ENCODE peak calls at places on chromosomes 6 and 20, in seven cellular contexts. O is tibial nerve, Q is adrenal gland, X is IMR-90, E is esophagus squamous epithelium, V is GM12878, A is HCT116. C is an unnamed sample.

GRCh38 chr6:121647905-121648304 is 212.5 kb downstream of the GJA1 start:
- DNase-seq in O (no peak), Q (no peak), X (peak; percentile 78), E (no peak), V (no peak), A (no peak), C (no peak)

GRCh38 chr20:59028812-59029211 is 3.3 kb downstream of the ATP5F1E start:
- DNase-seq in O (no peak), Q (no peak), X (peak; percentile 25), E (no peak), V (no peak), A (no peak), C (no peak)

GRCh38 chr6:85192186-85192585 is 257.7 kb upstream of the NT5E start:
- DNase-seq in O (no peak), Q (no peak), X (peak; percentile 31), E (no peak), V (no peak), A (no peak), C (no peak)

GRCh38 chr6:7672066-7673062 is 53.5 kb upstream of the BMP6 start:
- DNase-seq in O (no peak), Q (no peak), X (peak; percentile 13), E (no peak), V (no peak), A (no peak), C (no peak)

GRCh38 chr6:155448823-155449789 is 6.5 kb downstream of the NOX3 start:
- DNase-seq in O (no peak), Q (peak; percentile 85), X (no peak), E (no peak), V (no peak), A (no peak), C (no peak)

GRCh38 chr6:26576929-26577719 is 19.6 kb upstream of the ABT1 start:
- DNase-seq in O (no peak), Q (no peak), X (peak; percentile 88), E (no peak), V (no peak), A (peak; percentile 84), C (no peak)

GRCh38 chr6:110250838-110251237 is 70.6 kb downstream of the CDC40 start:
- DNase-seq in O (no peak), Q (no peak), X (no peak), E (no peak), V (no peak), A (no peak), C (no peak)

GRCh38 chr6:145525038-145525437 is 210.3 kb downstream of the EPM2A start:
- DNase-seq in O (no peak), Q (no peak), X (no peak), E (no peak), V (no peak), A (no peak), C (no peak)

GRCh38 chr6:26196846-26197683 is 109.8 kb downstream of the HFE start:
- DNase-seq in O (peak; percentile 65), Q (peak; percentile 94), X (peak; percentile 95), E (no peak), V (peak; percentile 99), A (peak; percentile 75), C (peak; percentile 95)

GRCh38 chr20:63089051-63089907 is 82.5 kb upstream of the BHLHE23 start:
- DNase-seq in O (no peak), Q (no peak), X (no peak), E (no peak), V (no peak), A (no peak), C (peak; percentile 50)

GRCh38 chr6:158050107-158050735 is 68.6 kb downstream of the SYNJ2 start:
- DNase-seq in O (no peak), Q (no peak), X (no peak), E (no peak), V (no peak), A (no peak), C (peak; percentile 43)

GRCh38 chr6:35412102-35412501 is 40.0 kb upstream of the FANCE start:
- DNase-seq in O (no peak), Q (no peak), X (no peak), E (no peak), V (no peak), A (no peak), C (no peak)

DNA sequence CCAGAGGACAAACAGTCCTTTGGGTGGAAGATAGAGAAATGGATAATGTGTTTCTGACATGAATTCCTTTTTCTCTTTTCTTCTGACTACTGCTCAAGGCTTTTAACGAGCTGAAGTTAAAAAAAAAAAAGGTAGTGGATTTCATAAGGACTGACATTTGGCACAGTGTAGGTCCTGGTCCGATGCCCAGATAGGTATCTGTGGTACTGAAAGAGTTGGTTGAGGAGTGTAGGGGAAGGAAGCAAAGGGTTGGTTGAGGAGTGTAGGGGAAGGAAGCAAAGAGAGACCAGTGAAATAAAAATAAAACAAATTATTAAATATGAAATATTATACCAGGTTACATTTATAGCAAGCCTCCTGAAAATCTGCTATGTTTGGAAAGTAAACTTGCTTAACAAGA is 11.8 kb downstream of the UTRN start:
- DNase-seq in O (no peak), Q (peak; percentile 68), X (no peak), E (no peak), V (no peak), A (no peak), C (no peak)
- H3K36me3 ChIP-seq in O (no peaks in the 10 kb centered on the region), Q (no peaks in the 10 kb centered on the region), X (peaks cover 7% of the 10 kb centered on the region), E (no peaks in the 10 kb centered on the region), V (no peaks in the 10 kb centered on the region), A (peaks cover 11% of the 10 kb centered on the region), C (no peaks in the 10 kb centered on the region)

GRCh38 chr6:42781546-42781810 is 374 bp upstream of the BICRAL start:
- DNase-seq in O (no peak), Q (no peak), X (peak; percentile 30), E (no peak), V (no peak), A (no peak), C (no peak)

GRCh38 chr6:42783876-42784738 is 2.3 kb downstream of the BICRAL start:
- DNase-seq in O (no peak), Q (no peak), X (no peak), E (no peak), V (no peak), A (no peak), C (no peak)

GRCh38 chr6:42783177-42783875 is 1.5 kb downstream of the BICRAL start:
- DNase-seq in O (peak; percentile 65), Q (peak; percentile 84), X (peak; percentile 59), E (no peak), V (no peak), A (no peak), C (peak; percentile 88)

GRCh38 chr6:42782689-42783176 is 881 bp downstream of the BICRAL start:
- DNase-seq in O (peak; percentile 66), Q (peak; percentile 89), X (peak; percentile 90), E (no peak), V (no peak), A (peak; percentile 56), C (peak; percentile 90)

DNA sequence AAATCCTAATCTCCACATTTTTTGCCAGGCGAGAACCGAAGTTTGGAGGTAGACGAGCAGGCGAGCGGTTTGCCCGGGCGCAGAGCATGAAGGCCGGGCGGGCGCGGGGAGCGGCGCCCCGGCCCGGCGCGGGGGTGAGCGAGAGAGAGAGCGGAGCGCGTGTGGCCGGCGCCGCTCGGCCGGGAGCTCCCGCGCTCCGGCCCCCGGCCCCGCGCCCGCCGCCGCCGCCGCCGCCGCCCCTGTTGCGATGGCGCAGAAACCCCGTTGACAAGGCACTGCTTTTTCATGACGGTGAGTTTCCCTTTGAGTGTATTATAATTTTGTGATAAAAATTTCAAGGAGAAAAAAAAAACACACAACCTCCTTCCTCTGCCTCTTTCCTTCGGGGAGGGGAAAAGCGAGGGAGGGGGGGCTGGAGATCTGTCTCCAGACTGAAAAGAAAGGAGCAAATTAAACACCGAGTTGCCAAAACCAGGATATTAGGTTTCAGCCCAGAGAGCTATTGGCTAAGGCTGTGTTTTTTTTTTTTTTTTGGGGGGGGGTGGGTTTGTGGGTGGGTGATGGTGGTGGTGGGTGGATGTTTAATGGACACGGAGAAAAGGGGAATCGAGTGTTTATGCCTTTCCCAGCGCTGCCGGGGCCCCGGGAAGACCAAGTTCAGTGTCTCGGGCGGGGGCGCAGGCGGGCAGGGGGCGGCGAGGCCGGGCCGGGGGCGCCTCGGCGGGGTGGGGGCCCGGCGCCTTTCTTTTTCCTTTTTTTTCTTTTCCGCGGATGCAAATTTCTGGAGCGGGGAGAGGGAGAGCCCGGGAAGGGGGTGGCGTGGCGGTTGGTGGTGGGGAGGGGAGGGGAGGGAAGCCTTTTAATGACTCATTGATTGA is at the start of gene BICRAL:
- DNase-seq in O (peak; percentile 36), Q (peak; percentile 74), X (peak; percentile 83), E (no peak), V (no peak), A (peak; percentile 46), C (peak; percentile 74)
- TF ChIP-seq POLR2A in O (peak; percentile 9), Q (peak; percentile 29), X (no peak), E (no peak), V (peak; percentile 63), A (no peak), C (no peak)

GRCh38 chr6:144480518-144480917 is 195.4 kb downstream of the UTRN start:
- DNase-seq in O (no peak), Q (no peak), X (peak; percentile 26), E (no peak), V (no peak), A (no peak), C (no peak)

GRCh38 chr6:144477841-144478240 is 192.7 kb downstream of the UTRN start:
- DNase-seq in O (no peak), Q (no peak), X (no peak), E (no peak), V (no peak), A (no peak), C (no peak)

GRCh38 chr6:144479991-144480390 is 194.9 kb downstream of the UTRN start:
- DNase-seq in O (no peak), Q (no peak), X (no peak), E (no peak), V (no peak), A (no peak), C (no peak)

GRCh38 chr6:144477396-144477795 is 192.3 kb downstream of the UTRN start:
- DNase-seq in O (no peak), Q (no peak), X (peak; percentile 18), E (no peak), V (no peak), A (no peak), C (no peak)

GRCh38 chr6:144478487-144478886 is 193.4 kb downstream of the UTRN start:
- DNase-seq in O (peak; percentile 29), Q (no peak), X (no peak), E (no peak), V (no peak), A (no peak), C (no peak)
- H3K36me3 ChIP-seq in O (no peaks in the 10 kb centered on the region), Q (no peaks in the 10 kb centered on the region), X (peaks cover 8% of the 10 kb centered on the region), E (no peaks in the 10 kb centered on the region), V (no peaks in the 10 kb centered on the region), A (no peaks in the 10 kb centered on the region), C (peaks cover 3% of the 10 kb centered on the region)

DNA sequence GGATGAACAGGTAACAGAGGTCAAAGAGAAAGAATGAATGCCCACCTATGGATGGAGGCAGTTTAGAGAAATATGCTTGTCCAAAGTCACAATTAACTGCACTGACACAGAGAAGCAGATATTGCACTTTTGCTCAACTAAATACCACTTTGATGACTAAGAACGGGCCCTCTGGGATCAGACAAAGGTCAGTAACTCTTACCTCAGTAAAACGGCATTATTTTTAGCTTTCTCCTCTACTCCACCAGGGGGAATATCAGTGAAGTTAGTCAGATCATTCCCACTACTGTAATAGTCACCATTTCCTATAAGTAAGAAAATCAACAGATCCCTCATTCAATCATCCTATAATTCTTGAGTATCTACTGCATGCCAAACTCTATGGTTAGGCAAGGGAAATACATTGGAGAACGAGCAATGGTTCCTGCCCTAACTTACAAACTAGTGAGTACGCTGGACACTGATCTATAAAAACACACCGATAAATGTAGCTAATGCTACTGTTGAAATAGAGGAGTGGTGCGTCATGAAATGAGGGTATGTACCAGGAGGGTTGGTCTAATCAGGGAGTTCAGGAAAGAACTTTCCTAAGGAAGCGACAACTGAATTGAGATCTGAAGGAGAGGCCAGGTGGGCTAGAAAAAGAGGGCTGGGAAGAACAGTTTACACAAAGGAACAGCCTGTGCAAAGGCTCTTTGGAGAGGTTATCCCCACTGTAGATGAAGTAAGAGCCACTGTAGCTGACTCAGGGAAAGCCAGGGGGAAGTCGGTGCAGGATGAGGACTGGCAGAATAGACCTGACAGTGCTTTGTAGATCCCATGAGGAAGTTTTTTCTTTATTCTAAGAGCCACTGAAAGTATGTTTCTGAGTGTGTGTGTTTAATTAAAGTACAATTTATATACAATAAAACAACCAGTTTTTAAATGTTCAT is 9.2 kb downstream of the ECI2 start:
- DNase-seq in O (no peak), Q (no peak), X (peak; percentile 90), E (no peak), V (no peak), A (peak; percentile 42), C (no peak)
- TF ChIP-seq POLR2A in O (no peak), Q (no peak), X (no peak), E (no peak), V (no peak), A (no peak), C (no peak)

C was measured in sigmoid colon.